ENCODE peak calls at places on chromosome 4, in nine cellular contexts. Q is right cardiac atrium; I is right lobe of liver; S is A549; M is CD4-positive, alpha-beta T cell; C is left lung; H is upper lobe of right lung; E is upper lobe of left lung; A is pancreas. P is an unnamed sample.

GRCh38 chr4:143254479-143255216 is 69.9 kb downstream of the USP38 start:
- ATAC-seq in Q (peak), I (no peak), S (peak), M (no peak), C (no peak), H (no peak), E (no peak), A (no peak), P (no peak)

GRCh38 chr4:168551945-168552695 is 55.3 kb downstream of the PALLD start:
- ATAC-seq in Q (no peak), I (peak), S (no peak), M (peak), C (no peak), H (peak), E (no peak), A (no peak), P (peak)

GRCh38 chr4:88179261-88179660 is 20.8 kb upstream of the ABCG2 start:
- ATAC-seq in Q (no peak), I (no peak), S (no peak), M (no peak), C (no peak), H (no peak), E (no peak), A (no peak), P (no peak)

GRCh38 chr4:109967798-109968520 is 55.3 kb downstream of the EGF start:
- ATAC-seq in Q (no peak), I (no peak), S (no peak), M (no peak), C (peak), H (no peak), E (no peak), A (no peak), P (peak)

GRCh38 chr4:122688529-122688928 is 44.0 kb upstream of the BBS12 start:
- ATAC-seq in Q (peak), I (no peak), S (no peak), M (no peak), C (no peak), H (no peak), E (no peak), A (no peak), P (no peak)

GRCh38 chr4:124018383-124019317 is 622.1 kb downstream of the SPRY1 start:
- ATAC-seq in Q (peak), I (peak), S (no peak), M (no peak), C (peak), H (peak), E (peak), A (peak), P (peak)

GRCh38 chr4:8580321-8581093 is at the start of gene GPR78:
- ATAC-seq in Q (peak), I (peak), S (peak), M (no peak), C (peak), H (peak), E (peak), A (peak), P (peak)

GRCh38 chr4:8722556-8722955 is 130.0 kb downstream of the CPZ start:
- ATAC-seq in Q (no peak), I (no peak), S (no peak), M (no peak), C (no peak), H (no peak), E (no peak), A (no peak), P (no peak)

GRCh38 chr4:149135062-149135461 is 680.6 kb downstream of the IQCM start:
- ATAC-seq in Q (no peak), I (no peak), S (no peak), M (no peak), C (no peak), H (no peak), E (no peak), A (no peak), P (no peak)

GRCh38 chr4:11368701-11369115 is 60.0 kb downstream of the HS3ST1 start:
- ATAC-seq in Q (peak), I (peak), S (peak), M (no peak), C (peak), H (peak), E (no peak), A (no peak), P (peak)

GRCh38 chr4:64465263-64465662 is 56.0 kb upstream of the TECRL start:
- ATAC-seq in Q (peak), I (no peak), S (no peak), M (no peak), C (no peak), H (no peak), E (no peak), A (no peak), P (no peak)

GRCh38 chr4:85446462-85446861 is 28.5 kb upstream of the ARHGAP24 start:
- ATAC-seq in Q (peak), I (no peak), S (no peak), M (no peak), C (no peak), H (no peak), E (no peak), A (no peak), P (no peak)

GRCh38 chr4:164058775-164059174 is 564.3 kb downstream of the TMA16 start:
- ATAC-seq in Q (no peak), I (no peak), S (no peak), M (no peak), C (no peak), H (no peak), E (no peak), A (no peak), P (no peak)